ENCODE peak calls at places on chromosomes 16 and 17, in four cellular contexts. O is A549, L is K562, U is IMR-90. K is an unnamed sample.

GRCh38 chr17:28842282-28843012 is at the start of gene FAM222B:
- DNase-seq in O (peak; percentile 87), L (peak; percentile 99), U (peak; percentile 76), K (peak; percentile 79)

GRCh38 chr17:10156579-10157488 is 41.6 kb downstream of the GAS7 start:
- DNase-seq in O (no peak), L (no peak), U (no peak), K (no peak)

GRCh38 chr16:70253291-70254094 is 1.8 kb upstream of the EXOSC6 start:
- DNase-seq in O (peak; percentile 61), L (peak; percentile 33), U (peak; percentile 36), K (peak; percentile 45)

GRCh38 chr17:9230346-9230745 is 209.0 kb downstream of the NTN1 start:
- DNase-seq in O (no peak), L (no peak), U (peak; percentile 23), K (no peak)

GRCh38 chr17:1485311-1485747 is 7.2 kb downstream of the MYO1C start:
- DNase-seq in O (peak; percentile 65), L (peak; percentile 34), U (no peak), K (peak; percentile 12)

GRCh38 chr17:34542700-34543336 is 36.6 kb upstream of the TMEM132E start:
- DNase-seq in O (peak; percentile 30), L (peak; percentile 43), U (no peak), K (no peak)

GRCh38 chr17:17780941-17781590 is 55.7 kb downstream of the SREBF1 start:
- DNase-seq in O (peak; percentile 55), L (no peak), U (peak; percentile 65), K (no peak)

GRCh38 chr16:4053663-4054479 is 62.4 kb downstream of the ADCY9 start:
- DNase-seq in O (peak; percentile 29), L (no peak), U (peak; percentile 95), K (no peak)

GRCh38 chr16:84563776-84564420 is 54.0 kb downstream of the COTL1 start:
- DNase-seq in O (no peak), L (no peak), U (no peak), K (no peak)

GRCh38 chr17:27974045-27974436 is 68.4 kb upstream of the NLK start:
- DNase-seq in O (no peak), L (no peak), U (no peak), K (no peak)

GRCh38 chr16:67268136-67268579 is 11.2 kb upstream of the PLEKHG4 start:
- DNase-seq in O (peak; percentile 61), L (peak; percentile 88), U (peak; percentile 93), K (peak; percentile 43)

GRCh38 chr16:64751906-64752305 is 370.0 kb downstream of the CDH11 start:
- DNase-seq in O (no peak), L (no peak), U (peak; percentile 90), K (no peak)

GRCh38 chr17:44012391-44012790 is 2.4 kb downstream of the TMEM101 start:
- DNase-seq in O (no peak), L (no peak), U (no peak), K (no peak)

GRCh38 chr17:43880420-43880991 is 26.8 kb downstream of the MPP2 start:
- DNase-seq in O (peak; percentile 74), L (peak; percentile 75), U (no peak), K (peak; percentile 61)

GRCh38 chr17:42843358-42843934 is 934 bp upstream of the AOC2 start:
- DNase-seq in O (peak; percentile 82), L (peak; percentile 70), U (peak; percentile 74), K (peak; percentile 73)

GRCh38 chr16:29674188-29674587 is 4.8 kb upstream of the QPRT start:
- DNase-seq in O (no peak), L (peak; percentile 42), U (peak; percentile 40), K (no peak)

DNA sequence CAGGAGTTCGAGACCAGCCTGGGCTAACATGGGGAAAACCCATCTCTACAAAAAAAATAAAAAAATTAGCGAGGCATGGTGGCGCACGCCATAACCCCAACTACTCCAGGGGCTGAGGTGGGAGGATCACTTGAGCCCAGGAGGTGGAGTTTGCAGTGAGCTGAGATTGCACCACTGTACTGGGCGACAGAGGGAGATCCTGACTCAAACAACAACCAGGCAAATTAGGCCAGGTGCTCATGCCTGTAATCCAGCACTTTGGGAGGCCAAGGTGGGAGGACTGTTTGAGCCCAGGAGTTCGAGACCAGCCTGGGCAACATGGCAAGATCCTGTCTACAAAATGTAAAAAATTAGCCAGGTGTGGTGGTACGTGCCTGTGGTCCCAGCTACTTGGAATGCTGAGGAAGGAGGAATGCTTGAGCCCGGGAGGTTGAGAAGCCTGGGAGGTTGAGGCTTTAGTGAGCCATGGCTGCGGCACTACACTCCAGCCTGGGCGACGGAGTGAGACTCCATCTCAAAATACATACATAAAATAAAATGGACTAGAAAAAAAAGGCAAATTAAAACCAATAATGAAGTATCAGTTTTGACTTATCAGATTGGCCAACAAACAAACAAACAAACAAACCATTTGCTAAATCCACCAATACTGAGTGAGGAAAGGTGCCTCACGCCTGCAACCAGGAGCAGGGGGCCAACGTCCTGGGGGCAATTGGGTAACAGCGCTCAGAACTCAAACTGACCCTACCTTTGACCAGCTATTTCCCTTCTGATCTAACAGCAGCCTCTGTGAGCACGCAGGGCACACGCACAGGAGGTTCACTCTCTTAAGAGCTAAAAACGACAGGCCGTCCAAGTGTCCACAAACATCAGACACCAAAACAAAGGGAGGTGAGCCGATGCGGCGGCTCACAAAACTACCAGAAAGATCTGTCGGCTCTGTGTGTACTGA is 19.4 kb upstream of the FASN start:
- DNase-seq in O (no peak), L (no peak), U (no peak), K (peak; percentile 60)
- TF ChIP-seq MAZ in O (no peak), L (no peak), U (no peak), K (peak; percentile 77)

GRCh38 chr17:68820825-68821481 is 134.2 kb downstream of the ABCA8 start:
- DNase-seq in O (no peak), L (no peak), U (no peak), K (peak; percentile 99)

GRCh38 chr17:68820476-68820824 is 134.7 kb downstream of the ABCA8 start:
- DNase-seq in O (no peak), L (no peak), U (no peak), K (no peak)

GRCh38 chr17:68822752-68823289 is 132.4 kb downstream of the ABCA8 start:
- DNase-seq in O (no peak), L (no peak), U (no peak), K (no peak)

GRCh38 chr17:68819465-68819864 is 135.7 kb downstream of the ABCA8 start:
- DNase-seq in O (no peak), L (no peak), U (no peak), K (no peak)

DNA sequence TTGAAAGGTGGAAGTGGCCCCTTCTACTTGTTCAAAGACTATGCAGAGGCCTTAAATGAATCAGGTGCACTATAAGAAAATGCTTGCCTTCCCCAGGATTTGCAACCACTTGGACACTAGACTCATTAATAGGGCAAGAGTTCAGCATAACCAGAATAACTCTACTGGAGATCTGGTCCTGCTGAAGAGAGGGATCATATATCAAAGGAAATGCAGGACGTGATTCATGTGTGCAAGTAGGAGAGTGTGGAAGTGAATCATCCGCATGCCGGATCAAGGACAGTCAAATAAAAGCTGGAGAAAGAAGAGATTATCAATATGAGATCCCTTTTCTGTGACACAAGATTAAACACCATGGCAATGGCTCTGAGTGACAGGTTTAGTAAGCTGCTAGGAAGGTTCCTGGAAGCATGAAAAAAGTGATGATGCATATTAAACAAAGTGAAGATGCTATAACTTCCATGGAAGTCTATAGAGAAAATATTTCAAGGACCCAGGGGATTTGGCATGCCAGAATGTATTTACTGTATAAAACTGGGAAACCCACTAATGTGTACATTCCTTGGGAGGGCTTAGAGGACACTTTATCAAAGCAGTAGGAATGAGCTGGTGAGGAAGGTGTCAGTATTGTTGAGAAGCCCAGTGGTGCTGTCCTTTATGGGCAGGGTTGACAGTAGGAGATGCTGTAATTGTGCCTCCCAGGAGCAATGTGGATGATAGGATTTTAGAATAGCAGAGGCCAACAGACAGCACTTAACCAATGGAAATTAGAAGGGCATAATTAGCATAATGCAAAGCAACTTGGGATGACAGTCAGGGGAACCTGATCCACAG is 133.1 kb downstream of the ABCA8 start:
- DNase-seq in O (peak; percentile 78), L (no peak), U (peak; percentile 94), K (peak; percentile 99)
- TF ChIP-seq MAZ in O (no peak), L (no peak), U (no peak), K (no peak)

GRCh38 chr17:50209472-50210248 is 8.2 kb upstream of the COL1A1 start:
- DNase-seq in O (no peak), L (no peak), U (peak; percentile 100), K (no peak)

GRCh38 chr17:50212121-50212843 is 10.9 kb upstream of the COL1A1 start:
- DNase-seq in O (no peak), L (peak; percentile 77), U (peak; percentile 95), K (no peak)

GRCh38 chr17:50211249-50212120 is 10.1 kb upstream of the COL1A1 start:
- DNase-seq in O (no peak), L (no peak), U (no peak), K (no peak)

GRCh38 chr17:50209133-50209471 is 7.7 kb upstream of the COL1A1 start:
- DNase-seq in O (no peak), L (no peak), U (no peak), K (no peak)

DNA sequence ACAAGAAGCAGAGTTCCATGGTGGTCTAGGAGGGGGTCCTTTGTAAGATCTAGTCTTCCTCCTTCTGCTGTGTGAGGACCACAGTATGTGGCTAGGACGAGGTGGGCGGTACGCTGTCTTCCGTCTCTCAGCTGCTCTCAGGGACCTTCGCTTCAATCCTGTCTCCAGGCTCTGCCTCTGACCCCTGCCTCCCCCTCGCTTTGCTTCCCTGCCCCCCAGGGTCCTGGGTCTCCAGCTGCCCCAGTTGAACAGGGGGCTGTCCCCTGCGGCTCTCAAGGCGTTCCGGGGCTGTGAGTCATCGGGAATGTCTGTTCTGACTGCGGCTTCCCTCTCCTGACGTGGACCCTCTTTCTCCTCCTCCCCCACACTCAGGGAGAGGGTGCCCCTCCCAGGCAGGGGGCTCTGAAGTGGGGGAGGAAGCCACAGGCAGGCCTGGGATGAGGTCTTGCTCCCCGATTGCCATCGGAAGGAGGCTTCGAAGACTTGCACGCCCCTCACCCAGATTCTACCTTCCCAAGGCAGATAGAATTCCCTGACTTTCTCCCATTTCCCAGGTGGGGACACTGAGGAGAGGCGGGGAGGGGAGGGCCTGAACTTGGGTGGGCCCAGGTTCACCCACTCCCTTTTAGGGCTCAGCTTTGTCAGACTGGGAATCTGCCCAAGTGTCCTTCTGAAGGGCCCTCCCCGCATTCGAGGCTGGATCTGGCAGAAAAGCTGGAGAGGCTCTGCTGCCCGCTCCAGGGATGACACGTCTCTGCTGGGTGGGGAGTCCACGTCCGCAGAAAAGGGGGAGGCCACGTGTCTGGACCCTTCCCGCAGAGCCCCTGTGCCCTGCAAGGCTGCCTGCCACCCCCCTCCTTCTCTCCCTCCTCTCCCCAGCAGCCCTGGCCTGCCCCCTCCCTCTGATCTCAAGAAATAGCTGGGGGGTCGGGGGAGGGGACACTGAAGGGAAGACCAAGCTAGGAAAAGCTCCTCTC is 9.1 kb upstream of the COL1A1 start:
- DNase-seq in O (peak; percentile 54), L (peak; percentile 48), U (peak; percentile 99), K (peak; percentile 77)
- TF ChIP-seq MAZ in O (no peak), L (no peak), U (peak; percentile 100), K (no peak)

GRCh38 chr16:51981725-51982124 is 565.2 kb downstream of the TOX3 start:
- DNase-seq in O (no peak), L (no peak), U (no peak), K (no peak)

GRCh38 chr16:51984395-51984794 is 562.5 kb downstream of the TOX3 start:
- DNase-seq in O (no peak), L (no peak), U (no peak), K (no peak)

GRCh38 chr16:51988977-51989376 is 558.0 kb downstream of the TOX3 start:
- DNase-seq in O (no peak), L (no peak), U (no peak), K (no peak)

GRCh38 chr16:51987519-51987918 is 559.4 kb downstream of the TOX3 start:
- DNase-seq in O (no peak), L (no peak), U (no peak), K (no peak)

GRCh38 chr16:51982715-51983680 is 563.9 kb downstream of the TOX3 start:
- DNase-seq in O (peak; percentile 76), L (peak; percentile 20), U (peak; percentile 78), K (peak; percentile 67)
- TF ChIP-seq MAZ in O (no peak), L (no peak), U (no peak), K (no peak)

K was measured in HepG2.